ENCODE peak calls at places on chromosomes 16 and 17, in four cellular contexts. I, N, E and U are unnamed samples. For H3K36me3, the result is how much of the 10 kb centered on the place peaks cover.

GRCh38 chr16:87809150-87809902 is 43.5 kb upstream of the KLHDC4 start:
- DNase-seq in I (no peak), N (no peak), E (no peak), U (peak)

GRCh38 chr17:39402890-39403605 is 1.6 kb upstream of the FBXL20 start:
- DNase-seq in I (no peak), N (peak), E (no peak), U (no peak)

GRCh38 chr16:30775381-30776099 is 11.5 kb downstream of the ZNF629 start:
- DNase-seq in I (peak), N (peak), E (peak), U (peak)

GRCh38 chr17:32192379-32192778 is 50.1 kb downstream of the RHOT1 start:
- DNase-seq in I (no peak), N (no peak), E (no peak), U (peak)

GRCh38 chr17:28193241-28193640 is 125.8 kb upstream of the TMEM97 start:
- DNase-seq in I (no peak), N (no peak), E (no peak), U (no peak)

GRCh38 chr17:14157822-14158221 is 78.8 kb downstream of the CDRT15 start:
- DNase-seq in I (no peak), N (no peak), E (no peak), U (no peak)

GRCh38 chr16:24610421-24610765 is 71.0 kb downstream of the RBBP6 start:
- DNase-seq in I (peak), N (no peak), E (no peak), U (peak)

GRCh38 chr17:82065193-82065637 is 389 bp downstream of the DUS1L start:
- DNase-seq in I (no peak), N (no peak), E (no peak), U (peak)

GRCh38 chr16:57644383-57645014 is 16.1 kb downstream of the ADGRG1 start:
- DNase-seq in I (no peak), N (no peak), E (no peak), U (no peak)

GRCh38 chr16:57643902-57644301 is 15.5 kb downstream of the ADGRG1 start:
- DNase-seq in I (no peak), N (no peak), E (no peak), U (no peak)

GRCh38 chr16:57640612-57641011 is 12.2 kb downstream of the ADGRG1 start:
- DNase-seq in I (no peak), N (no peak), E (no peak), U (no peak)

GRCh38 chr16:57643166-57643813 is 14.9 kb downstream of the ADGRG1 start:
- DNase-seq in I (no peak), N (no peak), E (no peak), U (no peak)

DNA sequence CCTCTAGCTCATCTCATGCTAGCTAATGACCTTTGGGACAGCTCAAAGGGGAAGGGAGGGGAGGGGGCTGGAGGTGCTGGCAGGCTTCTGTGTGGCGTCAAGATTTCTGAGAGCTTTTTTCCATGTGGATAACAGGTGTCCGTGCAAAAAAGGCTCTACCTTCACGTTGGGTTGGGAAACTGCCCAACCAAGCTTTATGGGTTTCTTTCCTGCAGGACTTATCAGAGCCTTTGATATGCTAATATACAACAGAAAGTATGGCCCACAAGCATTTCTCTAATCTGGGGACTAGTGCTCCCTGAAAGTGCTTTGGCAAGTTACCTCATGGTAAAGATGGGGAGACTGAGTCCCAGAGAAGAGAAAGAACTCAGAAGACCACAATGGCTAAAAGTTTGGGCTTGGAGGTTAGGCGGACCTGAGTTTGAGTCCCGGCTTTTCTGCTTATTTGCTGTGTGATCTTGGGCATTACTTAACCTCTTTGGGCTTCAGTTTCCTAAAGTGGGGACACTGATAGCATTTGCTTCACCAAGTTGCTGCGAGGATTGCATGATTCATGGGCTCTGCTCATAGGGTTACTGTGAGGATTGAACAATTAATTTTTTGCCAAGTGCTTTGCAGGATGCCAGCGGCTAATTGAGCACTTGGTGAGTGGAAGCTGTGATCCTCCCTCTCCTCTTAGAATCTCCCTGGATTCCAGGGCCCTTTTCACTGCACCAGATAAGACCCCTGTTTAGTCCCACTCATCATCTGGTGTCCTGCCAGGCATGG is 14.1 kb downstream of the ADGRG1 start:
- DNase-seq in I (no peak), N (no peak), E (no peak), U (no peak)
- H3K36me3 ChIP-seq in I (under half), N (under half), E (under half), U (under half)

DNA sequence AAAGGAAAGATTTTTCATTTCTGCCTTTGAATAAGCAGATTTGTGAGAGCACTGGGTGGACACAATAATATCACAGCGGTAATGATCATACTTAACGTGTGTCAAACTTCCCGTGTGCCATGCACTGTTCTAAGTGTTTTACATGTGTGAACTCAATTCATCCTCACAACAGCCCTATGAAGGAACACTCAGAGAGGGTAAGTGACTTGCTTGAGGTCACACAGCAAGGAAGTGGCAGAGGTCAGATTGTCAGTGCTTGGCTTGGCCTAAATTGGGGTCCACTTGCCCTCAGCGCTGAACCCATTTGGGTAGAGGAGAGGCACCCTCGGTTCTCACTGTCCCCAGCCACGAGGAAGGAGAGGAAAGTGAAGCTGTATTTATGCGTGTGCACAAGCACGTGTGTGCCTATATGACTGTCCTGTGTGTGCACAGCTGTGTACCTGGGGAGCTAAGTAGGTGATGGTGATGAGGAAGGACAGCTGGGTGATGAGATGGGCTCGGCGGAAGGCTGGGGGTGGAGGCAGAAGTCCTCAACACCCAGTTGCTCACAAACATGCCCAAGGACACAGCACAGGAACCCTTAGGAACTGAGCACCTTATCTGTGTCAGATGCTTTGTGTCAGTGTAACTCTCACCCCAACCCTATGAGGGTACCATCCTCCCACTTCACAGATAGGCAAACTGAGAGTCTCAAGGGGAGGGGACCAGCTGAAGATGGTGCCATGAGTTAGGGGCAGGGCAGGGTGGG is 9.8 kb upstream of the ADGRG3 start:
- DNase-seq in I (no peak), N (no peak), E (no peak), U (no peak)
- H3K36me3 ChIP-seq in I (under half), N (under half), E (under half), U (under half)

GRCh38 chr16:25798065-25798464 is 106.3 kb downstream of the HS3ST4 start:
- DNase-seq in I (no peak), N (no peak), E (no peak), U (no peak)

GRCh38 chr16:25799816-25800215 is 108.1 kb downstream of the HS3ST4 start:
- DNase-seq in I (no peak), N (no peak), E (no peak), U (no peak)

DNA sequence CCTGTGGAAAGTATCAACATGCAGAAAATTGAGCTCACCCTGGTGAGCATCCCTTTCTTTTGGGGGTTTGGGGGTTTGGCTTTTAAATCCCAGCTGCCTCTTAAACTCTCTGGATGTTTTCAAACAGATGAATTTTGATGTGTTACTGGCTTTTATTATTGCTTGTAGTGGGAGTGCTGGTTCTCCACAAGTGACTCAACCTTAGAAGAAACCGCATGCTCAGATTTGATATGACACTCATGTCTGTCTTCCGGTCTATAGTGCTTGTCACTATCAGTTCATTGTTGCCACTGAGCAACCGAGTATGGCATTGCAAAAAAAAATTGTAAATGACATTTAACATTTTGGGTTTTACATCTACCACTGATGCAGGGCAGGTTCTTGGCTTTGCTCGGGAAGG is 104.5 kb downstream of the HS3ST4 start:
- DNase-seq in I (no peak), N (no peak), E (no peak), U (no peak)
- H3K36me3 ChIP-seq in I (under half), N (under half), E (under half), U (under half)

GRCh38 chr16:67878232-67878631 is 5.4 kb downstream of the EDC4 start:
- DNase-seq in I (no peak), N (no peak), E (no peak), U (no peak)

GRCh38 chr16:67878846-67879245 is 5.8 kb upstream of the NRN1L start:
- DNase-seq in I (no peak), N (no peak), E (no peak), U (no peak)

GRCh38 chr16:67879936-67880335 is 4.7 kb upstream of the NRN1L start:
- DNase-seq in I (no peak), N (no peak), E (no peak), U (no peak)

GRCh38 chr16:67880584-67880983 is 4.1 kb upstream of the NRN1L start:
- DNase-seq in I (no peak), N (no peak), E (no peak), U (no peak)

DNA sequence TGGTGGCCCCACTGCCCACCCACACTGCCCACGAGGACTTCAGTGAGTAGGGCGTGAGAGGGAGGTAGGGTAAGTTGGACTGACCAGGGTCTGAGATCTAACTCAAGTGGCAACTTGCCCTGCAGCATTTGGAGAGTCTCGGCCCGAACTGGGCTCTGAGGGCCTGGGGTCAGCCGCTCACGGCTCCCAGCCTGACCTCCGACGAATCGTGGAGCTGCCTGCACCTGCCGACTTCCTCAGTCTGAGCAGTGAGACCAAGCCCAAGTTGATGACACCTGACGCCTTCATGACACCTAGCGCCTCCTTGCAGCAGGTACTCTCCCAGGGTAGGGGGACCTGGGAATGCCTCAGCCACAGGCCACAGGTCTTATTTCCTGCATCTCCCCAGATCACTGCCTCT is 5.2 kb upstream of the NRN1L start:
- DNase-seq in I (no peak), N (no peak), E (no peak), U (no peak)
- H3K36me3 ChIP-seq in I (under half), N (under half), E (half or more), U (under half)